ENCODE peak calls at places on chromosomes 4 and X, in five cellular contexts. F is adrenal gland, Q is Peyer's patch, V is body of pancreas, C is A549. Z is an unnamed sample.

GRCh38 chr4:168451331-168451730 is 29.0 kb downstream of the DDX60L start:
- DNase-seq in F (no peak), Q (no peak), V (no peak), C (peak; percentile 9), Z (no peak)

GRCh38 chr4:20421586-20421985 is 169.9 kb downstream of the SLIT2 start:
- DNase-seq in F (no peak), Q (no peak), V (no peak), C (no peak), Z (no peak)

GRCh38 chr4:143616771-143617170 is 83.7 kb downstream of the FREM3 start:
- DNase-seq in F (no peak), Q (no peak), V (no peak), C (no peak), Z (no peak)

GRCh38 chr4:71377561-71377960 is 38.7 kb downstream of the SLC4A4 start:
- DNase-seq in F (no peak), Q (no peak), V (no peak), C (peak; percentile 42), Z (no peak)

GRCh38 chrX:133921764-133922389 is 63.5 kb downstream of the GPC3 start:
- DNase-seq in F (peak; percentile 39), Q (no peak), V (peak; percentile 79), C (peak; percentile 46), Z (peak; percentile 11)

GRCh38 chrX:10576777-10577444 is 43.5 kb downstream of the MID1 start:
- DNase-seq in F (no peak), Q (no peak), V (no peak), C (peak; percentile 64), Z (peak; percentile 44)

GRCh38 chrX:24693453-24694202 is at the start of gene POLA1:
- DNase-seq in F (peak; percentile 94), Q (peak; percentile 62), V (peak; percentile 94), C (peak; percentile 97), Z (peak; percentile 94)

GRCh38 chrX:116267511-116268040 is 97.0 kb downstream of the AGTR2 start:
- DNase-seq in F (no peak), Q (no peak), V (no peak), C (no peak), Z (no peak)

GRCh38 chr4:168183717-168184571 is 91.6 kb downstream of the ANXA10 start:
- DNase-seq in F (no peak), Q (no peak), V (no peak), C (peak; percentile 44), Z (no peak)

GRCh38 chrX:35040871-35041270 is 98.3 kb downstream of the FAM47B start:
- DNase-seq in F (no peak), Q (no peak), V (no peak), C (no peak), Z (no peak)

GRCh38 chrX:132751043-132751690 is 207.3 kb downstream of the HS6ST2 start:
- DNase-seq in F (no peak), Q (no peak), V (no peak), C (no peak), Z (no peak)

GRCh38 chr4:108492816-108493595 is 127.4 kb upstream of the RPL34 start:
- DNase-seq in F (peak; percentile 31), Q (no peak), V (no peak), C (peak; percentile 2), Z (no peak)

GRCh38 chrX:124338733-124339514 is 6.5 kb downstream of the TEX13D start:
- DNase-seq in F (no peak), Q (no peak), V (no peak), C (no peak), Z (no peak)

GRCh38 chr4:145795535-145795934 is 115.6 kb downstream of the C4orf51 start:
- DNase-seq in F (no peak), Q (no peak), V (no peak), C (no peak), Z (no peak)

GRCh38 chrX:66553973-66554372 is 84.9 kb downstream of the EDA2R start:
- DNase-seq in F (no peak), Q (no peak), V (no peak), C (no peak), Z (no peak)

GRCh38 chrX:19829817-19830216 is 57.6 kb downstream of the SH3KBP1 start:
- DNase-seq in F (no peak), Q (no peak), V (no peak), C (no peak), Z (no peak)

GRCh38 chrX:149825424-149825823 is 43.7 kb downstream of the MAGEA9 start:
- DNase-seq in F (no peak), Q (no peak), V (peak; percentile 51), C (peak; percentile 21), Z (no peak)

GRCh38 chr4:21450331-21450730 is 498.2 kb downstream of the KCNIP4 start:
- DNase-seq in F (no peak), Q (no peak), V (no peak), C (no peak), Z (no peak)

GRCh38 chr4:22514431-22514830 is 1.4 kb downstream of the ADGRA3 start:
- DNase-seq in F (no peak), Q (no peak), V (no peak), C (no peak), Z (no peak)

GRCh38 chr4:124530464-124531077 is 182.0 kb downstream of the ANKRD50 start:
- DNase-seq in F (no peak), Q (no peak), V (no peak), C (peak; percentile 40), Z (no peak)

GRCh38 chr4:87219648-87220093 is 747 bp downstream of the KLHL8 start:
- DNase-seq in F (peak; percentile 49), Q (peak; percentile 47), V (peak; percentile 50), C (peak; percentile 21), Z (peak; percentile 60)

GRCh38 chrX:110966839-110967238 is 129.2 kb upstream of the PAK3 start:
- DNase-seq in F (no peak), Q (no peak), V (no peak), C (no peak), Z (no peak)

GRCh38 chrX:69603566-69604194 is 12.2 kb upstream of the EDA start:
- DNase-seq in F (no peak), Q (no peak), V (no peak), C (no peak), Z (no peak)

DNA sequence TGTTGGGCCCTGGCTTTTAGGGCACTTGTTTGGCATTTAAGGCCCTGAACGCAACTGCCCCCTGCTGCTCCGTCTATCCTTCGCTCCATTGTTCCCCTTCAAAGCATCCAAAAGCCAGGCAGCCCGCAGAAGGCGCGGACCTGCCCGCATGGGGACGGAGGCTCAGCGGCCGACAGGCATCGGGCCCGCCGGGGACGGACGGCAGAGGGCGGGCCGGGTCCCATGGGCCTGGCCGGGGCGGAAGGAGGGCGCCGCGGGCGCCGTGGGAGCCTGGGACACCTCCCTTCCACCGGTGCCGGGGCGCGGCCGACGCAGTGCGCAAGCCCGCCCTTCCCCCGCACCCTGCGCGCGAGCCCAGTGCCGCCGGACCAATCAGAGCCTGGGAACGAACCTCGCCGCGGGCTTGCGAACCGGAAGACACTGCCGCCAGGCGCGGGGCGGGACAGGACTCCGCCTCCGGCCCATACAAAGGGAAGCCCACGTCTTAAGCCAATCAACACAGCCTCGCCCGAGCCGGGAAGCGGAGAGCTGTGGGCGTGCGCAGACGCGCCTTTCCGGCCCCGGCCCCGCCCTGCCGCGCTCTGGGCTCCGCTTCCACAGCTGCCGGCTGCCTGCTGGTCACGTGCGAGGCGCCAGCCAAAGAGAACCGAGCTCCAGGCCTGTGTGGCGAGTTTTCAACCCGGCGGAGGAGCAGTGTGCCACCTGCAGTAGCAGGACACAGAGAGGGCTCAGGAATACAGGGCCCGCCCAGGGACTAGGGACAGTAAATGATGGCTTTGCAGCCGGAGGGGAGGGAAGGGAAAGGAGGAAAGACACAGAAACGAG is 2.1 kb upstream of the ARHGAP4 start:
- DNase-seq in F (peak; percentile 96), Q (peak; percentile 93), V (peak; percentile 96), C (peak; percentile 99), Z (peak; percentile 98)
- TF ChIP-seq POLR2A in F (peak; percentile 81), Q (peak; percentile 86), V (peak; percentile 78), C (peak; percentile 50), Z (no peak)

DNA sequence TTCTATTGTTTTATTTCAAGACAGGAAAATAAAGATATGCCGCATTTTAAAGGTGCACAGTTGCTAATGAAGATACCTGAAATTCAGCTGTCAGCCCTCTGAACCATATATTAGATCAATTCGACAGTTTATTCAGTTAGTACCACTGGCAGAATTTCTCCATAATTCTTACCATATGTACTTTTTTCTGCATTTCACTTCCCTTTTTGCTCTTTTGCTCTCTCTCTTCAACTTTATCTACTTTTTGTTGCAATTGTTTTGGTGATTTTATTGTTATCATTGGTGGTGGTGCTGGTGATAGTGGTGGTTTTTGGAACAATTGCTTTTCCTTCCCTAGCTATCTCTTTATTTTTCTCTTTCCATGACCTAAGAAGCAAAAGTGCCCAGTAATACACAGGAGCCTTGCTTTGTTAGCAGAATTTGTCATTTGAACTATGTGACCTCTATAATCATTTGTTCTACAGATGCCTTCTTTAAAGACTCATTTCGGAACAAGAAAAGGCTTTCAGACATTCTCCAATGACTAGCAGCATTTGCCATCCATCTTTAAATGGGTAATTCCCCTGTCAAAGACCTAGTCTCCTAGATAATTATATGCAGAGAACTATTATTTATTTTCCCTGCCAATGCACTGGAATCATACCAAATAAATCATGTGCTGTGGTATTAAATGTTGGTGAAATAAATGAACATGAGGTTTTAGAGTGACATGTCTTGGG is 154.6 kb downstream of the GASK1B start:
- DNase-seq in F (no peak), Q (no peak), V (no peak), C (no peak), Z (no peak)
- H3K4me1 ChIP-seq in F (peaks cover 25% of the 10 kb centered on the region), Q (no peaks in the 10 kb centered on the region), V (peaks cover 15% of the 10 kb centered on the region), C (peaks cover 56% of the 10 kb centered on the region), Z (peaks cover 20% of the 10 kb centered on the region)

GRCh38 chrX:41085883-41086626 is 810 bp downstream of the USP9X start:
- DNase-seq in F (peak; percentile 70), Q (peak; percentile 50), V (peak; percentile 60), C (peak; percentile 65), Z (peak; percentile 61)

GRCh38 chrX:41084360-41085104 is 713 bp upstream of the USP9X start:
- DNase-seq in F (peak; percentile 100), Q (peak; percentile 99), V (peak; percentile 100), C (peak; percentile 99), Z (peak; percentile 98)

GRCh38 chrX:41086627-41086932 is 1.3 kb downstream of the USP9X start:
- DNase-seq in F (peak; percentile 75), Q (no peak), V (peak; percentile 70), C (no peak), Z (no peak)

GRCh38 chrX:41084044-41084359 is 1.2 kb upstream of the USP9X start:
- DNase-seq in F (no peak), Q (no peak), V (no peak), C (no peak), Z (no peak)

GRCh38 chrX:41085105-41085882 is at the start of gene USP9X:
- DNase-seq in F (peak; percentile 93), Q (peak; percentile 91), V (peak; percentile 92), C (peak; percentile 91), Z (peak; percentile 93)
- TF ChIP-seq POLR2A in F (peak; percentile 79), Q (peak; percentile 42), V (peak; percentile 65), C (peak; percentile 18), Z (no peak)

DNA sequence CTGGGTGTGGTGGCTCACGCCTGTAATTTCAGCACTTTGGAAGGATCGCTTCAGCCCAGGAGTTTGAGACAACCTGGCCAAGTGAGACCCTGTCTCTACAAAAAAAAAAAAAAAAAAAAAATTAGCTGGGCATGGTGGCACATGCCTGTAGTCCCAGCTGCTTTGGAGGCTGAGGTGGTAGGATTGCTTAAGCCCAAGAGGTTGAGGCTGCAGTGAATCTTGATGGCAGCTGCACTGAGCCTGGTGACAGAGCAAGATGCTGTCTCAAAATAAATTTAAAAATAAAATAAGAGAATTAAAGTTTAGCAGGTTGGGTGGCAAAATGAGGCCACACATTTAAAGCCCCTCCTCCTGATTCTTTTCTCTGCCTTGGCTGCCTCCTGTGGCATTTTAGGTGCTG is 47.1 kb downstream of the HTT start:
- DNase-seq in F (no peak), Q (no peak), V (no peak), C (no peak), Z (no peak)
- H3K4me1 ChIP-seq in F (peaks cover 7% of the 10 kb centered on the region), Q (no peaks in the 10 kb centered on the region), V (peaks cover 16% of the 10 kb centered on the region), C (no peaks in the 10 kb centered on the region), Z (peaks cover 39% of the 10 kb centered on the region)

Z was measured in heart left ventricle.